ENCODE peak calls at places on chromosomes 3 and 15, in eight cellular contexts. One of them, this sample, is unnamed.

GRCh38 chr3:98657429-98657828 is 64.0 kb upstream of the CPOX start:
- DNase-seq in ACHN: peak; percentile 19
- DNase-seq in glomerular endothelial cell: no peak
- DNase-seq in C1 segment of cervical spinal cord: no peak
- DNase-seq in omental fat pad: no peak
- DNase-seq in NCI-H1417: no peak
- DNase-seq in activated CD8-positive, alpha-beta T cell treated with anti-CD3 and anti-CD28 coated beads for 36 hours: peak; percentile 65
- DNase-seq in NCI-H1694: no peak
- DNase-seq in this sample: peak; percentile 16

GRCh38 chr15:39621961-39622360 is 41.1 kb downstream of the THBS1 start:
- DNase-seq in NCI-H1417: no peak
- DNase-seq in activated CD8-positive, alpha-beta T cell treated with anti-CD3 and anti-CD28 coated beads for 36 hours: no peak
- DNase-seq in ACHN: no peak
- DNase-seq in omental fat pad: no peak
- DNase-seq in C1 segment of cervical spinal cord: no peak
- DNase-seq in NCI-H1694: peak; percentile 49
- DNase-seq in glomerular endothelial cell: no peak
- DNase-seq in this sample: no peak

GRCh38 chr3:49015765-49016164 is 2.6 kb downstream of the DALRD3 start:
- DNase-seq in glomerular endothelial cell: no peak
- DNase-seq in NCI-H1417: no peak
- DNase-seq in NCI-H1694: no peak
- DNase-seq in omental fat pad: no peak
- DNase-seq in activated CD8-positive, alpha-beta T cell treated with anti-CD3 and anti-CD28 coated beads for 36 hours: no peak
- DNase-seq in ACHN: no peak
- DNase-seq in C1 segment of cervical spinal cord: no peak
- DNase-seq in this sample: no peak

GRCh38 chr3:189622629-189623028 is 8.6 kb upstream of the TP63 start:
- DNase-seq in NCI-H1694: no peak
- DNase-seq in glomerular endothelial cell: no peak
- DNase-seq in omental fat pad: no peak
- DNase-seq in NCI-H1417: no peak
- DNase-seq in activated CD8-positive, alpha-beta T cell treated with anti-CD3 and anti-CD28 coated beads for 36 hours: no peak
- DNase-seq in ACHN: no peak
- DNase-seq in C1 segment of cervical spinal cord: no peak
- DNase-seq in this sample: no peak

GRCh38 chr15:91424001-91424400 is 323.9 kb downstream of the SV2B start:
- DNase-seq in ACHN: no peak
- DNase-seq in glomerular endothelial cell: no peak
- DNase-seq in omental fat pad: no peak
- DNase-seq in activated CD8-positive, alpha-beta T cell treated with anti-CD3 and anti-CD28 coated beads for 36 hours: no peak
- DNase-seq in NCI-H1417: no peak
- DNase-seq in NCI-H1694: no peak
- DNase-seq in C1 segment of cervical spinal cord: no peak
- DNase-seq in this sample: no peak

GRCh38 chr3:70516081-70516480 is 203.6 kb upstream of the MDFIC2 start:
- DNase-seq in ACHN: no peak
- DNase-seq in C1 segment of cervical spinal cord: no peak
- DNase-seq in omental fat pad: no peak
- DNase-seq in NCI-H1694: no peak
- DNase-seq in activated CD8-positive, alpha-beta T cell treated with anti-CD3 and anti-CD28 coated beads for 36 hours: no peak
- DNase-seq in NCI-H1417: no peak
- DNase-seq in glomerular endothelial cell: no peak
- DNase-seq in this sample: no peak

GRCh38 chr3:185976977-185977678 is 39.3 kb upstream of the TRA2B start:
- DNase-seq in NCI-H1694: peak; percentile 66
- DNase-seq in ACHN: peak; percentile 61
- DNase-seq in activated CD8-positive, alpha-beta T cell treated with anti-CD3 and anti-CD28 coated beads for 36 hours: peak; percentile 96
- DNase-seq in glomerular endothelial cell: peak; percentile 41
- DNase-seq in omental fat pad: peak; percentile 87
- DNase-seq in C1 segment of cervical spinal cord: peak; percentile 11
- DNase-seq in NCI-H1417: peak; percentile 57
- DNase-seq in this sample: peak; percentile 39

GRCh38 chr15:95931619-95932018 is 398.9 kb upstream of the NR2F2 start:
- DNase-seq in omental fat pad: no peak
- DNase-seq in activated CD8-positive, alpha-beta T cell treated with anti-CD3 and anti-CD28 coated beads for 36 hours: no peak
- DNase-seq in C1 segment of cervical spinal cord: no peak
- DNase-seq in ACHN: no peak
- DNase-seq in glomerular endothelial cell: no peak
- DNase-seq in NCI-H1417: no peak
- DNase-seq in NCI-H1694: no peak
- DNase-seq in this sample: no peak

GRCh38 chr15:34461730-34462129 is 24.1 kb upstream of the GOLGA8A start:
- DNase-seq in glomerular endothelial cell: no peak
- DNase-seq in omental fat pad: no peak
- DNase-seq in activated CD8-positive, alpha-beta T cell treated with anti-CD3 and anti-CD28 coated beads for 36 hours: no peak
- DNase-seq in C1 segment of cervical spinal cord: no peak
- DNase-seq in NCI-H1417: no peak
- DNase-seq in ACHN: no peak
- DNase-seq in NCI-H1694: no peak
- DNase-seq in this sample: no peak

GRCh38 chr3:172342097-172342659 is 106.1 kb downstream of the GHSR start:
- DNase-seq in omental fat pad: no peak
- DNase-seq in C1 segment of cervical spinal cord: no peak
- DNase-seq in ACHN: no peak
- DNase-seq in NCI-H1694: no peak
- DNase-seq in glomerular endothelial cell: no peak
- DNase-seq in NCI-H1417: no peak
- DNase-seq in activated CD8-positive, alpha-beta T cell treated with anti-CD3 and anti-CD28 coated beads for 36 hours: no peak
- DNase-seq in this sample: no peak

GRCh38 chr3:55491296-55491816 is 4.2 kb upstream of the WNT5A start:
- DNase-seq in C1 segment of cervical spinal cord: no peak
- DNase-seq in activated CD8-positive, alpha-beta T cell treated with anti-CD3 and anti-CD28 coated beads for 36 hours: no peak
- DNase-seq in omental fat pad: no peak
- DNase-seq in NCI-H1417: no peak
- DNase-seq in glomerular endothelial cell: no peak
- DNase-seq in NCI-H1694: peak; percentile 79
- DNase-seq in ACHN: no peak
- DNase-seq in this sample: no peak

GRCh38 chr3:4061854-4062360 is 241.3 kb upstream of the SETMAR start:
- DNase-seq in glomerular endothelial cell: no peak
- DNase-seq in ACHN: no peak
- DNase-seq in NCI-H1694: no peak
- DNase-seq in omental fat pad: no peak
- DNase-seq in C1 segment of cervical spinal cord: no peak
- DNase-seq in activated CD8-positive, alpha-beta T cell treated with anti-CD3 and anti-CD28 coated beads for 36 hours: no peak
- DNase-seq in NCI-H1417: no peak
- DNase-seq in this sample: no peak

GRCh38 chr3:141094851-141095545 is 43.9 kb downstream of the SPSB4 start:
- DNase-seq in C1 segment of cervical spinal cord: no peak
- DNase-seq in glomerular endothelial cell: no peak
- DNase-seq in ACHN: no peak
- DNase-seq in omental fat pad: no peak
- DNase-seq in NCI-H1417: no peak
- DNase-seq in NCI-H1694: peak; percentile 84
- DNase-seq in activated CD8-positive, alpha-beta T cell treated with anti-CD3 and anti-CD28 coated beads for 36 hours: no peak
- DNase-seq in this sample: no peak

GRCh38 chr15:78303729-78304486 is 4.5 kb upstream of the SKIC8 start:
- DNase-seq in NCI-H1417: no peak
- DNase-seq in activated CD8-positive, alpha-beta T cell treated with anti-CD3 and anti-CD28 coated beads for 36 hours: no peak
- DNase-seq in ACHN: no peak
- DNase-seq in glomerular endothelial cell: no peak
- DNase-seq in NCI-H1694: no peak
- DNase-seq in omental fat pad: no peak
- DNase-seq in C1 segment of cervical spinal cord: no peak
- DNase-seq in this sample: no peak

GRCh38 chr3:13011369-13012227 is 61.6 kb downstream of the IQSEC1 start:
- DNase-seq in activated CD8-positive, alpha-beta T cell treated with anti-CD3 and anti-CD28 coated beads for 36 hours: peak; percentile 96
- DNase-seq in NCI-H1417: peak; percentile 8
- DNase-seq in ACHN: no peak
- DNase-seq in omental fat pad: no peak
- DNase-seq in NCI-H1694: no peak
- DNase-seq in C1 segment of cervical spinal cord: no peak
- DNase-seq in glomerular endothelial cell: no peak
- DNase-seq in this sample: peak; percentile 78

GRCh38 chr3:29370451-29371420 is 89.9 kb downstream of the RBMS3 start:
- DNase-seq in omental fat pad: no peak
- DNase-seq in NCI-H1417: no peak
- DNase-seq in glomerular endothelial cell: no peak
- DNase-seq in ACHN: no peak
- DNase-seq in C1 segment of cervical spinal cord: no peak
- DNase-seq in activated CD8-positive, alpha-beta T cell treated with anti-CD3 and anti-CD28 coated beads for 36 hours: no peak
- DNase-seq in NCI-H1694: no peak
- DNase-seq in this sample: no peak

GRCh38 chr3:127674793-127675189 is 2.0 kb downstream of the ABTB1 start:
- DNase-seq in C1 segment of cervical spinal cord: no peak
- DNase-seq in ACHN: no peak
- DNase-seq in NCI-H1417: no peak
- DNase-seq in omental fat pad: peak; percentile 12
- DNase-seq in activated CD8-positive, alpha-beta T cell treated with anti-CD3 and anti-CD28 coated beads for 36 hours: no peak
- DNase-seq in NCI-H1694: no peak
- DNase-seq in glomerular endothelial cell: no peak
- DNase-seq in this sample: no peak

GRCh38 chr15:34337557-34338306 is at the start of gene SLC12A6:
- DNase-seq in NCI-H1694: peak; percentile 71
- DNase-seq in omental fat pad: peak; percentile 81
- DNase-seq in C1 segment of cervical spinal cord: peak; percentile 71
- DNase-seq in glomerular endothelial cell: no peak
- DNase-seq in ACHN: peak; percentile 92
- DNase-seq in activated CD8-positive, alpha-beta T cell treated with anti-CD3 and anti-CD28 coated beads for 36 hours: peak; percentile 91
- DNase-seq in NCI-H1417: peak; percentile 81
- DNase-seq in this sample: peak; percentile 81

GRCh38 chr3:56157693-56158092 is 310.6 kb downstream of the ERC2 start:
- DNase-seq in ACHN: no peak
- DNase-seq in glomerular endothelial cell: no peak
- DNase-seq in NCI-H1417: no peak
- DNase-seq in activated CD8-positive, alpha-beta T cell treated with anti-CD3 and anti-CD28 coated beads for 36 hours: no peak
- DNase-seq in NCI-H1694: no peak
- DNase-seq in omental fat pad: no peak
- DNase-seq in C1 segment of cervical spinal cord: peak; percentile 28
- DNase-seq in this sample: no peak

GRCh38 chr15:68715111-68715510 is 105.6 kb downstream of the ANP32A start:
- DNase-seq in NCI-H1694: no peak
- DNase-seq in ACHN: no peak
- DNase-seq in NCI-H1417: no peak
- DNase-seq in activated CD8-positive, alpha-beta T cell treated with anti-CD3 and anti-CD28 coated beads for 36 hours: no peak
- DNase-seq in omental fat pad: no peak
- DNase-seq in C1 segment of cervical spinal cord: no peak
- DNase-seq in glomerular endothelial cell: no peak
- DNase-seq in this sample: no peak

GRCh38 chr15:99443768-99444446 is 121.9 kb upstream of the MEF2A start:
- DNase-seq in glomerular endothelial cell: no peak
- DNase-seq in NCI-H1417: no peak
- DNase-seq in C1 segment of cervical spinal cord: no peak
- DNase-seq in omental fat pad: peak; percentile 20
- DNase-seq in ACHN: no peak
- DNase-seq in NCI-H1694: no peak
- DNase-seq in activated CD8-positive, alpha-beta T cell treated with anti-CD3 and anti-CD28 coated beads for 36 hours: no peak
- DNase-seq in this sample: no peak

GRCh38 chr3:133112666-133113065 is 74.5 kb downstream of the TMEM108 start:
- DNase-seq in ACHN: no peak
- DNase-seq in activated CD8-positive, alpha-beta T cell treated with anti-CD3 and anti-CD28 coated beads for 36 hours: no peak
- DNase-seq in NCI-H1694: no peak
- DNase-seq in omental fat pad: no peak
- DNase-seq in NCI-H1417: no peak
- DNase-seq in glomerular endothelial cell: no peak
- DNase-seq in C1 segment of cervical spinal cord: no peak
- DNase-seq in this sample: no peak

GRCh38 chr3:48404440-48405342 is 25.2 kb downstream of the PLXNB1 start:
- DNase-seq in NCI-H1694: no peak
- DNase-seq in NCI-H1417: no peak
- DNase-seq in glomerular endothelial cell: no peak
- DNase-seq in activated CD8-positive, alpha-beta T cell treated with anti-CD3 and anti-CD28 coated beads for 36 hours: no peak
- DNase-seq in C1 segment of cervical spinal cord: no peak
- DNase-seq in omental fat pad: no peak
- DNase-seq in ACHN: no peak
- DNase-seq in this sample: no peak

GRCh38 chr15:41999290-42000285 is 21.3 kb downstream of the PLA2G4E start:
- DNase-seq in activated CD8-positive, alpha-beta T cell treated with anti-CD3 and anti-CD28 coated beads for 36 hours: peak; percentile 22
- DNase-seq in glomerular endothelial cell: no peak
- DNase-seq in ACHN: no peak
- DNase-seq in C1 segment of cervical spinal cord: no peak
- DNase-seq in NCI-H1417: no peak
- DNase-seq in omental fat pad: no peak
- DNase-seq in NCI-H1694: no peak
- DNase-seq in this sample: no peak

GRCh38 chr3:157527471-157527881 is 24.3 kb upstream of the VEPH1 start:
- DNase-seq in NCI-H1694: no peak
- DNase-seq in glomerular endothelial cell: no peak
- DNase-seq in omental fat pad: no peak
- DNase-seq in ACHN: no peak
- DNase-seq in NCI-H1417: no peak
- DNase-seq in activated CD8-positive, alpha-beta T cell treated with anti-CD3 and anti-CD28 coated beads for 36 hours: no peak
- DNase-seq in C1 segment of cervical spinal cord: no peak
- DNase-seq in this sample: no peak

GRCh38 chr3:106399773-106400172 is 531.0 kb upstream of the CBLB start:
- DNase-seq in NCI-H1694: no peak
- DNase-seq in C1 segment of cervical spinal cord: no peak
- DNase-seq in ACHN: no peak
- DNase-seq in glomerular endothelial cell: no peak
- DNase-seq in omental fat pad: no peak
- DNase-seq in activated CD8-positive, alpha-beta T cell treated with anti-CD3 and anti-CD28 coated beads for 36 hours: no peak
- DNase-seq in NCI-H1417: no peak
- DNase-seq in this sample: no peak

GRCh38 chr3:117512975-117513374 is 803.4 kb downstream of the TUSC7 start:
- DNase-seq in omental fat pad: no peak
- DNase-seq in NCI-H1417: no peak
- DNase-seq in ACHN: no peak
- DNase-seq in NCI-H1694: no peak
- DNase-seq in C1 segment of cervical spinal cord: no peak
- DNase-seq in glomerular endothelial cell: no peak
- DNase-seq in activated CD8-positive, alpha-beta T cell treated with anti-CD3 and anti-CD28 coated beads for 36 hours: no peak
- DNase-seq in this sample: no peak

GRCh38 chr15:73951044-73951561 is 24.8 kb downstream of the LOXL1 start:
- DNase-seq in C1 segment of cervical spinal cord: peak; percentile 79
- DNase-seq in ACHN: peak; percentile 87
- DNase-seq in NCI-H1417: peak; percentile 84
- DNase-seq in NCI-H1694: peak; percentile 81
- DNase-seq in glomerular endothelial cell: peak; percentile 85
- DNase-seq in omental fat pad: peak; percentile 53
- DNase-seq in activated CD8-positive, alpha-beta T cell treated with anti-CD3 and anti-CD28 coated beads for 36 hours: peak; percentile 88
- DNase-seq in this sample: peak; percentile 78

GRCh38 chr3:180274536-180274935 is 237.8 kb upstream of the PEX5L start:
- DNase-seq in activated CD8-positive, alpha-beta T cell treated with anti-CD3 and anti-CD28 coated beads for 36 hours: no peak
- DNase-seq in ACHN: no peak
- DNase-seq in NCI-H1417: no peak
- DNase-seq in glomerular endothelial cell: no peak
- DNase-seq in NCI-H1694: no peak
- DNase-seq in C1 segment of cervical spinal cord: no peak
- DNase-seq in omental fat pad: no peak
- DNase-seq in this sample: no peak

GRCh38 chr3:156682963-156683362 is 8.6 kb downstream of the TIPARP start:
- DNase-seq in ACHN: no peak
- DNase-seq in NCI-H1417: no peak
- DNase-seq in C1 segment of cervical spinal cord: no peak
- DNase-seq in glomerular endothelial cell: no peak
- DNase-seq in activated CD8-positive, alpha-beta T cell treated with anti-CD3 and anti-CD28 coated beads for 36 hours: no peak
- DNase-seq in omental fat pad: no peak
- DNase-seq in NCI-H1694: no peak
- DNase-seq in this sample: no peak

GRCh38 chr3:177050466-177051237 is 146.6 kb downstream of the TBL1XR1 start:
- DNase-seq in C1 segment of cervical spinal cord: no peak
- DNase-seq in NCI-H1417: peak; percentile 53
- DNase-seq in ACHN: peak; percentile 62
- DNase-seq in omental fat pad: no peak
- DNase-seq in glomerular endothelial cell: peak; percentile 44
- DNase-seq in activated CD8-positive, alpha-beta T cell treated with anti-CD3 and anti-CD28 coated beads for 36 hours: no peak
- DNase-seq in NCI-H1694: peak; percentile 54
- DNase-seq in this sample: no peak

GRCh38 chr3:53274938-53275666 is 19.3 kb upstream of the TKT start:
- DNase-seq in NCI-H1417: no peak
- DNase-seq in ACHN: no peak
- DNase-seq in omental fat pad: no peak
- DNase-seq in glomerular endothelial cell: no peak
- DNase-seq in activated CD8-positive, alpha-beta T cell treated with anti-CD3 and anti-CD28 coated beads for 36 hours: peak; percentile 44
- DNase-seq in NCI-H1694: no peak
- DNase-seq in C1 segment of cervical spinal cord: no peak
- DNase-seq in this sample: no peak

GRCh38 chr3:160757624-160758106 is 1.6 kb downstream of the PPM1L start:
- DNase-seq in activated CD8-positive, alpha-beta T cell treated with anti-CD3 and anti-CD28 coated beads for 36 hours: no peak
- DNase-seq in omental fat pad: no peak
- DNase-seq in ACHN: no peak
- DNase-seq in C1 segment of cervical spinal cord: no peak
- DNase-seq in glomerular endothelial cell: no peak
- DNase-seq in NCI-H1694: no peak
- DNase-seq in NCI-H1417: no peak
- DNase-seq in this sample: no peak

GRCh38 chr3:41169038-41169437 is 30.3 kb upstream of the CTNNB1 start:
- DNase-seq in NCI-H1694: no peak
- DNase-seq in NCI-H1417: no peak
- DNase-seq in activated CD8-positive, alpha-beta T cell treated with anti-CD3 and anti-CD28 coated beads for 36 hours: no peak
- DNase-seq in C1 segment of cervical spinal cord: no peak
- DNase-seq in omental fat pad: no peak
- DNase-seq in ACHN: no peak
- DNase-seq in glomerular endothelial cell: no peak
- DNase-seq in this sample: no peak

This sample was measured in GM12892.